ENCODE peak calls at places on chromosomes 1 and 21, in nine cellular contexts. One of them, this sample, is unnamed.
A peak's percentile ranks its signal among the peaks of the same experiment; 100 is the strongest.

GRCh38 chr21:17548262-17548661 is 35.4 kb downstream of the CXADR start:
- DNase-seq in stomach: no peak
- DNase-seq in NCI-H1930: no peak
- DNase-seq in WTC11: no peak
- DNase-seq in B cell: no peak
- DNase-seq in NCI-H1092: no peak
- DNase-seq in germinal center: no peak
- DNase-seq in upper lobe of right lung: no peak
- DNase-seq in NCI-H1436: no peak
- DNase-seq in this sample: no peak

GRCh38 chr21:45555557-45556301 is 13.5 kb upstream of the SLC19A1 start:
- DNase-seq in NCI-H1436: peak; percentile 33
- DNase-seq in NCI-H1092: peak; percentile 86
- DNase-seq in WTC11: peak; percentile 85
- DNase-seq in NCI-H1930: peak; percentile 85
- DNase-seq in germinal center: peak; percentile 70
- DNase-seq in upper lobe of right lung: peak; percentile 88
- DNase-seq in B cell: peak; percentile 87
- DNase-seq in stomach: peak; percentile 89
- DNase-seq in this sample: no peak

GRCh38 chr1:42176902-42177519 is 12.5 kb upstream of the GUCA2A start:
- DNase-seq in NCI-H1930: peak; percentile 9
- DNase-seq in stomach: no peak
- DNase-seq in germinal center: peak; percentile 43
- DNase-seq in B cell: no peak
- DNase-seq in NCI-H1092: no peak
- DNase-seq in WTC11: peak; percentile 58
- DNase-seq in NCI-H1436: peak; percentile 34
- DNase-seq in upper lobe of right lung: peak; percentile 54
- DNase-seq in this sample: no peak

GRCh38 chr1:109298666-109299086 is 8.1 kb downstream of the MYBPHL start:
- DNase-seq in NCI-H1930: no peak
- DNase-seq in stomach: no peak
- DNase-seq in NCI-H1092: no peak
- DNase-seq in WTC11: no peak
- DNase-seq in germinal center: no peak
- DNase-seq in B cell: no peak
- DNase-seq in NCI-H1436: no peak
- DNase-seq in upper lobe of right lung: peak; percentile 78
- DNase-seq in this sample: no peak

GRCh38 chr1:165075725-165076370 is 280.7 kb downstream of the LMX1A start:
- DNase-seq in germinal center: no peak
- DNase-seq in WTC11: peak; percentile 48
- DNase-seq in B cell: no peak
- DNase-seq in NCI-H1436: peak; percentile 41
- DNase-seq in NCI-H1930: no peak
- DNase-seq in NCI-H1092: peak; percentile 57
- DNase-seq in stomach: no peak
- DNase-seq in upper lobe of right lung: no peak
- DNase-seq in this sample: peak; percentile 11

GRCh38 chr1:181013144-181013543 is 9.5 kb downstream of the STX6 start:
- DNase-seq in upper lobe of right lung: no peak
- DNase-seq in stomach: no peak
- DNase-seq in germinal center: no peak
- DNase-seq in NCI-H1092: no peak
- DNase-seq in B cell: no peak
- DNase-seq in NCI-H1930: no peak
- DNase-seq in NCI-H1436: no peak
- DNase-seq in WTC11: no peak
- DNase-seq in this sample: no peak

GRCh38 chr1:201272838-201273237 is 10.5 kb upstream of the PKP1 start:
- DNase-seq in stomach: no peak
- DNase-seq in NCI-H1092: no peak
- DNase-seq in B cell: no peak
- DNase-seq in WTC11: no peak
- DNase-seq in NCI-H1930: no peak
- DNase-seq in upper lobe of right lung: no peak
- DNase-seq in germinal center: no peak
- DNase-seq in NCI-H1436: no peak
- DNase-seq in this sample: no peak

GRCh38 chr1:205493241-205494085 is 11.0 kb upstream of the CDK18 start:
- DNase-seq in germinal center: no peak
- DNase-seq in B cell: no peak
- DNase-seq in NCI-H1092: peak; percentile 52
- DNase-seq in NCI-H1436: no peak
- DNase-seq in WTC11: no peak
- DNase-seq in stomach: peak; percentile 28
- DNase-seq in NCI-H1930: no peak
- DNase-seq in upper lobe of right lung: no peak
- DNase-seq in this sample: no peak

GRCh38 chr1:33768106-33768505 is 95.8 kb upstream of the HMGB4 start:
- DNase-seq in WTC11: no peak
- DNase-seq in germinal center: no peak
- DNase-seq in stomach: no peak
- DNase-seq in NCI-H1092: no peak
- DNase-seq in upper lobe of right lung: no peak
- DNase-seq in NCI-H1436: no peak
- DNase-seq in NCI-H1930: no peak
- DNase-seq in B cell: no peak
- DNase-seq in this sample: no peak

GRCh38 chr1:86596253-86596652 is 49.4 kb downstream of the CLCA4 start:
- DNase-seq in WTC11: no peak
- DNase-seq in NCI-H1436: no peak
- DNase-seq in stomach: no peak
- DNase-seq in germinal center: no peak
- DNase-seq in NCI-H1092: no peak
- DNase-seq in NCI-H1930: no peak
- DNase-seq in upper lobe of right lung: no peak
- DNase-seq in B cell: no peak
- DNase-seq in this sample: no peak

This sample was measured in NCI-H2107.